ENCODE peak calls at places on chromosomes 7 and 10, in nine cellular contexts. One of them, this sample, is unnamed.

GRCh38 chr10:12466701-12467100 is 117.4 kb downstream of the CAMK1D start:
- DNase-seq in lower lobe of right lung: no peak
- DNase-seq in H1: no peak
- DNase-seq in iPS DF 6.9: no peak
- DNase-seq in endothelial cell of umbilical vein: no peak
- DNase-seq in left ventricle myocardium inferior: no peak
- DNase-seq in GM23248: no peak
- DNase-seq in SJSA1: no peak
- DNase-seq in Peyer's patch: no peak
- DNase-seq in this sample: no peak

GRCh38 chr7:142338633-142339501 is 81.0 kb upstream of the PRSS58 start:
- DNase-seq in lower lobe of right lung: no peak
- DNase-seq in H1: peak; percentile 87
- DNase-seq in iPS DF 6.9: no peak
- DNase-seq in endothelial cell of umbilical vein: no peak
- DNase-seq in left ventricle myocardium inferior: no peak
- DNase-seq in GM23248: peak; percentile 64
- DNase-seq in SJSA1: no peak
- DNase-seq in Peyer's patch: no peak
- DNase-seq in this sample: no peak

GRCh38 chr7:24025094-24025493 is 258.9 kb upstream of the NPY start:
- DNase-seq in lower lobe of right lung: no peak
- DNase-seq in H1: no peak
- DNase-seq in iPS DF 6.9: no peak
- DNase-seq in endothelial cell of umbilical vein: no peak
- DNase-seq in left ventricle myocardium inferior: no peak
- DNase-seq in GM23248: peak; percentile 2
- DNase-seq in SJSA1: peak; percentile 53
- DNase-seq in Peyer's patch: no peak
- DNase-seq in this sample: peak; percentile 2

GRCh38 chr7:41955475-41956243 is 252.8 kb upstream of the INHBA start:
- DNase-seq in lower lobe of right lung: peak; percentile 84
- DNase-seq in H1: peak; percentile 66
- DNase-seq in iPS DF 6.9: no peak
- DNase-seq in endothelial cell of umbilical vein: peak; percentile 98
- DNase-seq in left ventricle myocardium inferior: peak; percentile 95
- DNase-seq in GM23248: peak; percentile 100
- DNase-seq in SJSA1: peak; percentile 80
- DNase-seq in Peyer's patch: peak; percentile 21
- DNase-seq in this sample: peak; percentile 94

GRCh38 chr7:40544932-40545331 is 410.1 kb downstream of the SUGCT start:
- DNase-seq in lower lobe of right lung: no peak
- DNase-seq in H1: no peak
- DNase-seq in iPS DF 6.9: no peak
- DNase-seq in endothelial cell of umbilical vein: no peak
- DNase-seq in left ventricle myocardium inferior: no peak
- DNase-seq in GM23248: no peak
- DNase-seq in SJSA1: no peak
- DNase-seq in Peyer's patch: no peak
- DNase-seq in this sample: no peak

GRCh38 chr10:3046941-3047621 is 20.3 kb upstream of the PFKP start:
- DNase-seq in lower lobe of right lung: no peak
- DNase-seq in H1: no peak
- DNase-seq in iPS DF 6.9: no peak
- DNase-seq in endothelial cell of umbilical vein: no peak
- DNase-seq in left ventricle myocardium inferior: no peak
- DNase-seq in GM23248: no peak
- DNase-seq in SJSA1: peak; percentile 31
- DNase-seq in Peyer's patch: no peak
- DNase-seq in this sample: peak; percentile 47

GRCh38 chr7:23268746-23269145 is 22.2 kb downstream of the GPNMB start:
- DNase-seq in lower lobe of right lung: no peak
- DNase-seq in H1: no peak
- DNase-seq in iPS DF 6.9: no peak
- DNase-seq in endothelial cell of umbilical vein: no peak
- DNase-seq in left ventricle myocardium inferior: peak; percentile 38
- DNase-seq in GM23248: peak; percentile 20
- DNase-seq in SJSA1: no peak
- DNase-seq in Peyer's patch: no peak
- DNase-seq in this sample: no peak

GRCh38 chr10:33413093-33413442 is 78.6 kb upstream of the NRP1 start:
- DNase-seq in lower lobe of right lung: no peak
- DNase-seq in H1: no peak
- DNase-seq in iPS DF 6.9: no peak
- DNase-seq in endothelial cell of umbilical vein: peak; percentile 9
- DNase-seq in left ventricle myocardium inferior: no peak
- DNase-seq in GM23248: no peak
- DNase-seq in SJSA1: no peak
- DNase-seq in Peyer's patch: no peak
- DNase-seq in this sample: no peak

GRCh38 chr10:78441010-78441409 is 407.3 kb downstream of the RPS24 start:
- DNase-seq in lower lobe of right lung: no peak
- DNase-seq in H1: no peak
- DNase-seq in iPS DF 6.9: no peak
- DNase-seq in endothelial cell of umbilical vein: no peak
- DNase-seq in left ventricle myocardium inferior: no peak
- DNase-seq in GM23248: no peak
- DNase-seq in SJSA1: no peak
- DNase-seq in Peyer's patch: no peak
- DNase-seq in this sample: no peak

GRCh38 chr7:153399554-153399940 is 640.0 kb downstream of the ACTR3B start:
- DNase-seq in lower lobe of right lung: no peak
- DNase-seq in H1: no peak
- DNase-seq in iPS DF 6.9: no peak
- DNase-seq in endothelial cell of umbilical vein: no peak
- DNase-seq in left ventricle myocardium inferior: no peak
- DNase-seq in GM23248: no peak
- DNase-seq in SJSA1: no peak
- DNase-seq in Peyer's patch: no peak
- DNase-seq in this sample: no peak

GRCh38 chr7:80039255-80039884 is 95.3 kb upstream of the GNAI1 start:
- DNase-seq in lower lobe of right lung: no peak
- DNase-seq in H1: no peak
- DNase-seq in iPS DF 6.9: no peak
- DNase-seq in endothelial cell of umbilical vein: no peak
- DNase-seq in left ventricle myocardium inferior: no peak
- DNase-seq in GM23248: peak; percentile 18
- DNase-seq in SJSA1: no peak
- DNase-seq in Peyer's patch: no peak
- DNase-seq in this sample: no peak

GRCh38 chr7:1158203-1159126 is 1.5 kb downstream of the ZFAND2A start:
- DNase-seq in lower lobe of right lung: no peak
- DNase-seq in H1: no peak
- DNase-seq in iPS DF 6.9: no peak
- DNase-seq in endothelial cell of umbilical vein: no peak
- DNase-seq in left ventricle myocardium inferior: no peak
- DNase-seq in GM23248: no peak
- DNase-seq in SJSA1: no peak
- DNase-seq in Peyer's patch: no peak
- DNase-seq in this sample: no peak
- H3K4me3 ChIP-seq in lower lobe of right lung: peak overlapping the region; percentile 71
- H3K4me3 ChIP-seq in H1: peak overlapping the region; percentile 45
- H3K4me3 ChIP-seq in iPS DF 6.9: peak overlapping the region; percentile 44
- H3K4me3 ChIP-seq in endothelial cell of umbilical vein: peak overlapping the region; percentile 97
- H3K4me3 ChIP-seq in left ventricle myocardium inferior: peak overlapping the region; percentile 82
- H3K4me3 ChIP-seq in GM23248: peak overlapping the region; percentile 100
- H3K4me3 ChIP-seq in SJSA1: peak overlapping the region; percentile 41
- H3K4me3 ChIP-seq in Peyer's patch: peak overlapping the region; percentile 63
- H3K4me3 ChIP-seq in this sample: peak overlapping the region; percentile 76

GRCh38 chr7:94420321-94420720 is 25.6 kb downstream of the COL1A2 start:
- DNase-seq in lower lobe of right lung: no peak
- DNase-seq in H1: no peak
- DNase-seq in iPS DF 6.9: no peak
- DNase-seq in endothelial cell of umbilical vein: no peak
- DNase-seq in left ventricle myocardium inferior: no peak
- DNase-seq in GM23248: peak; percentile 46
- DNase-seq in SJSA1: peak; percentile 28
- DNase-seq in Peyer's patch: no peak
- DNase-seq in this sample: no peak
- H3K36me3 ChIP-seq in lower lobe of right lung: peaks cover 57% of the 10 kb centered on the region
- H3K36me3 ChIP-seq in H1: peaks cover 64% of the 10 kb centered on the region
- H3K36me3 ChIP-seq in iPS DF 6.9: peaks cover 26% of the 10 kb centered on the region
- H3K36me3 ChIP-seq in endothelial cell of umbilical vein: peaks cover 3% of the 10 kb centered on the region
- H3K36me3 ChIP-seq in left ventricle myocardium inferior: peaks cover 61% of the 10 kb centered on the region
- H3K36me3 ChIP-seq in GM23248: peaks cover 100% of the 10 kb centered on the region
- H3K36me3 ChIP-seq in SJSA1: peaks cover 100% of the 10 kb centered on the region
- H3K36me3 ChIP-seq in Peyer's patch: no peaks in the 10 kb centered on the region
- H3K36me3 ChIP-seq in this sample: no peaks in the 10 kb centered on the region

DNA sequence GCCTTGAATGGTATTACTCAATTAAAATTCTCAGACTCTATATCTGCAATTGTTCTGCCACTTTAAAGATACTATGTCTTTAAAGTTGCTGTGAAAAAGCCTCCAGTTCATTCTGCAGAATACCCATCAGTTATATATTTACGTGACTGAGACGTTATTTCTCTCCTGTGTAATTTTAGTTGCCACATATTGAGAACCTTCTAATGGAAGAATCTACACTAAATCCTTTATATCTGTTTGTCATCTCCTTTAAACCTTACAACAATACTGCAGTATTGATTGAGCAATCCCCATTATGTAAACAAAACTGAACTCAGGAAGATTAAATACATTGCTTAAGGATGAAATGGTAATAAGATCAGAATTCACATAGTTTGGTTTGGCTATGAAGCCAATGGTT is 30.0 kb downstream of the GPR141 start:
- DNase-seq in lower lobe of right lung: no peak
- DNase-seq in H1: no peak
- DNase-seq in iPS DF 6.9: no peak
- DNase-seq in endothelial cell of umbilical vein: no peak
- DNase-seq in left ventricle myocardium inferior: no peak
- DNase-seq in GM23248: no peak
- DNase-seq in SJSA1: no peak
- DNase-seq in Peyer's patch: no peak
- DNase-seq in this sample: no peak
- H3K4me3 ChIP-seq in lower lobe of right lung: no peak overlapping the region
- H3K4me3 ChIP-seq in H1: no peak overlapping the region
- H3K4me3 ChIP-seq in iPS DF 6.9: no peak overlapping the region
- H3K4me3 ChIP-seq in endothelial cell of umbilical vein: no peak overlapping the region
- H3K4me3 ChIP-seq in left ventricle myocardium inferior: no peak overlapping the region
- H3K4me3 ChIP-seq in GM23248: no peak overlapping the region
- H3K4me3 ChIP-seq in SJSA1: no peak overlapping the region
- H3K4me3 ChIP-seq in Peyer's patch: no peak overlapping the region
- H3K4me3 ChIP-seq in this sample: no peak overlapping the region

GRCh38 chr7:2010101-2010500 is 222.6 kb downstream of the MAD1L1 start:
- DNase-seq in lower lobe of right lung: peak; percentile 26
- DNase-seq in H1: no peak
- DNase-seq in iPS DF 6.9: no peak
- DNase-seq in endothelial cell of umbilical vein: no peak
- DNase-seq in left ventricle myocardium inferior: peak; percentile 15
- DNase-seq in GM23248: no peak
- DNase-seq in SJSA1: no peak
- DNase-seq in Peyer's patch: no peak
- DNase-seq in this sample: no peak
- H3K36me3 ChIP-seq in lower lobe of right lung: peaks cover 8% of the 10 kb centered on the region
- H3K36me3 ChIP-seq in H1: no peaks in the 10 kb centered on the region
- H3K36me3 ChIP-seq in iPS DF 6.9: peaks cover 5% of the 10 kb centered on the region
- H3K36me3 ChIP-seq in endothelial cell of umbilical vein: peaks cover 2% of the 10 kb centered on the region
- H3K36me3 ChIP-seq in left ventricle myocardium inferior: peaks cover 4% of the 10 kb centered on the region
- H3K36me3 ChIP-seq in GM23248: no peaks in the 10 kb centered on the region
- H3K36me3 ChIP-seq in SJSA1: no peaks in the 10 kb centered on the region
- H3K36me3 ChIP-seq in Peyer's patch: no peaks in the 10 kb centered on the region
- H3K36me3 ChIP-seq in this sample: no peaks in the 10 kb centered on the region

GRCh38 chr10:69576334-69577011 is 3.3 kb upstream of the NEUROG3 start:
- DNase-seq in lower lobe of right lung: no peak
- DNase-seq in H1: peak; percentile 63
- DNase-seq in iPS DF 6.9: no peak
- DNase-seq in endothelial cell of umbilical vein: no peak
- DNase-seq in left ventricle myocardium inferior: no peak
- DNase-seq in GM23248: peak; percentile 24
- DNase-seq in SJSA1: no peak
- DNase-seq in Peyer's patch: no peak
- DNase-seq in this sample: no peak
- H3K4me3 ChIP-seq in lower lobe of right lung: no peak overlapping the region
- H3K4me3 ChIP-seq in H1: peak overlapping the region; percentile 18
- H3K4me3 ChIP-seq in iPS DF 6.9: no peak overlapping the region
- H3K4me3 ChIP-seq in endothelial cell of umbilical vein: no peak overlapping the region
- H3K4me3 ChIP-seq in left ventricle myocardium inferior: no peak overlapping the region
- H3K4me3 ChIP-seq in GM23248: no peak overlapping the region
- H3K4me3 ChIP-seq in SJSA1: no peak overlapping the region
- H3K4me3 ChIP-seq in Peyer's patch: no peak overlapping the region
- H3K4me3 ChIP-seq in this sample: no peak overlapping the region

DNA sequence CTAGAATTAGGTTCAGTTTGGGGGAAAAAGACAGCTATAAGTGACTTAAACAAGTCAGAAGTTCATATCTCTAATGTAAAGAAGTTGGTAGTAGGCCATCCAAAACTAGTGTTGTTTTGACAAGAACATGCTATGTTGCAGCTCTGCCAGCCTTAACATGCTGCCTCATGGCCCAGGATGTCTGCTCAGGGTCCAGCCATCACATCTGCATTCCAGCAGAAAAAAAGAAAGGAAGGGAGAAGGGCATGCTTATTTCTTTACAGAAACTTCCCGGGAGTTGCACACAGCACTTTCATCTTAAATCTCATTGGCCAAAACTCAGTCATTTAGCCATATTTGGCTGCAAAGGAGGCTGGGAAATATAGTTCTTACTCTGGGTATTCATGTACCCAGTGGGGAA is 400.4 kb upstream of the PODXL start:
- DNase-seq in lower lobe of right lung: no peak
- DNase-seq in H1: no peak
- DNase-seq in iPS DF 6.9: no peak
- DNase-seq in endothelial cell of umbilical vein: no peak
- DNase-seq in left ventricle myocardium inferior: no peak
- DNase-seq in GM23248: no peak
- DNase-seq in SJSA1: no peak
- DNase-seq in Peyer's patch: no peak
- DNase-seq in this sample: no peak
- H3K36me3 ChIP-seq in lower lobe of right lung: no peaks in the 10 kb centered on the region
- H3K36me3 ChIP-seq in H1: no peaks in the 10 kb centered on the region
- H3K36me3 ChIP-seq in iPS DF 6.9: no peaks in the 10 kb centered on the region
- H3K36me3 ChIP-seq in endothelial cell of umbilical vein: no peaks in the 10 kb centered on the region
- H3K36me3 ChIP-seq in left ventricle myocardium inferior: no peaks in the 10 kb centered on the region
- H3K36me3 ChIP-seq in GM23248: no peaks in the 10 kb centered on the region
- H3K36me3 ChIP-seq in SJSA1: no peaks in the 10 kb centered on the region
- H3K36me3 ChIP-seq in Peyer's patch: no peaks in the 10 kb centered on the region
- H3K36me3 ChIP-seq in this sample: no peaks in the 10 kb centered on the region

This sample was measured in kidney epithelial cell.